ENCODE peak calls at places on chromosomes 11 and 22, in six cellular contexts. One of them, this sample, is unnamed.
A peak's percentile ranks its signal among the peaks of the same experiment; 100 is the strongest.

GRCh38 chr22:28925916-28926315 is 42.5 kb downstream of the ZNRF3 start:
- DNase-seq in neuronal stem cell: no peak
- DNase-seq in right lobe of liver: no peak
- DNase-seq in activated CD8-positive, alpha-beta T cell treated with anti-CD3 and anti-CD28 coated beads for 36 hours: no peak
- DNase-seq in fibroblast of the conjunctiva: no peak
- DNase-seq in T-helper 9 cell: no peak
- DNase-seq in this sample: no peak

GRCh38 chr22:36467946-36468345 is 13.5 kb downstream of the TXN2 start:
- DNase-seq in T-helper 9 cell: no peak
- DNase-seq in neuronal stem cell: no peak
- DNase-seq in fibroblast of the conjunctiva: peak; percentile 80
- DNase-seq in right lobe of liver: no peak
- DNase-seq in activated CD8-positive, alpha-beta T cell treated with anti-CD3 and anti-CD28 coated beads for 36 hours: peak; percentile 28
- DNase-seq in this sample: no peak

GRCh38 chr11:34624069-34624468 is 3.2 kb downstream of the EHF start:
- DNase-seq in activated CD8-positive, alpha-beta T cell treated with anti-CD3 and anti-CD28 coated beads for 36 hours: peak; percentile 31
- DNase-seq in right lobe of liver: no peak
- DNase-seq in T-helper 9 cell: peak; percentile 2
- DNase-seq in fibroblast of the conjunctiva: no peak
- DNase-seq in neuronal stem cell: no peak
- DNase-seq in this sample: no peak

GRCh38 chr22:49299821-49300231 is 527.8 kb downstream of the BRD1 start:
- DNase-seq in fibroblast of the conjunctiva: no peak
- DNase-seq in right lobe of liver: peak; percentile 33
- DNase-seq in T-helper 9 cell: no peak
- DNase-seq in neuronal stem cell: no peak
- DNase-seq in activated CD8-positive, alpha-beta T cell treated with anti-CD3 and anti-CD28 coated beads for 36 hours: no peak
- DNase-seq in this sample: peak; percentile 29

GRCh38 chr11:71165771-71166170 is 86.6 kb downstream of the SHANK2 start:
- DNase-seq in neuronal stem cell: no peak
- DNase-seq in activated CD8-positive, alpha-beta T cell treated with anti-CD3 and anti-CD28 coated beads for 36 hours: no peak
- DNase-seq in T-helper 9 cell: no peak
- DNase-seq in fibroblast of the conjunctiva: no peak
- DNase-seq in right lobe of liver: no peak
- DNase-seq in this sample: no peak

GRCh38 chr22:47332246-47332980 is 570.0 kb downstream of the TBC1D22A start:
- DNase-seq in T-helper 9 cell: no peak
- DNase-seq in right lobe of liver: no peak
- DNase-seq in fibroblast of the conjunctiva: no peak
- DNase-seq in neuronal stem cell: no peak
- DNase-seq in activated CD8-positive, alpha-beta T cell treated with anti-CD3 and anti-CD28 coated beads for 36 hours: no peak
- DNase-seq in this sample: no peak

GRCh38 chr11:11738370-11738769 is 103.4 kb upstream of the USP47 start:
- DNase-seq in fibroblast of the conjunctiva: no peak
- DNase-seq in activated CD8-positive, alpha-beta T cell treated with anti-CD3 and anti-CD28 coated beads for 36 hours: no peak
- DNase-seq in right lobe of liver: no peak
- DNase-seq in T-helper 9 cell: no peak
- DNase-seq in neuronal stem cell: no peak
- DNase-seq in this sample: no peak

GRCh38 chr11:84552791-84553190 is 1074.4 kb downstream of the DLG2 start:
- DNase-seq in fibroblast of the conjunctiva: no peak
- DNase-seq in T-helper 9 cell: no peak
- DNase-seq in neuronal stem cell: no peak
- DNase-seq in right lobe of liver: no peak
- DNase-seq in activated CD8-positive, alpha-beta T cell treated with anti-CD3 and anti-CD28 coated beads for 36 hours: no peak
- DNase-seq in this sample: no peak

GRCh38 chr22:34567367-34567766 is 498.6 kb upstream of the ISX start:
- DNase-seq in fibroblast of the conjunctiva: no peak
- DNase-seq in activated CD8-positive, alpha-beta T cell treated with anti-CD3 and anti-CD28 coated beads for 36 hours: no peak
- DNase-seq in neuronal stem cell: no peak
- DNase-seq in right lobe of liver: no peak
- DNase-seq in T-helper 9 cell: no peak
- DNase-seq in this sample: no peak

GRCh38 chr22:38111941-38112355 is 1.5 kb upstream of the BAIAP2L2 start:
- DNase-seq in fibroblast of the conjunctiva: no peak
- DNase-seq in activated CD8-positive, alpha-beta T cell treated with anti-CD3 and anti-CD28 coated beads for 36 hours: no peak
- DNase-seq in right lobe of liver: peak; percentile 48
- DNase-seq in neuronal stem cell: no peak
- DNase-seq in T-helper 9 cell: no peak
- DNase-seq in this sample: no peak

GRCh38 chr11:116379185-116379828 is 393.5 kb downstream of the BUD13 start:
- DNase-seq in activated CD8-positive, alpha-beta T cell treated with anti-CD3 and anti-CD28 coated beads for 36 hours: peak; percentile 25
- DNase-seq in fibroblast of the conjunctiva: no peak
- DNase-seq in right lobe of liver: no peak
- DNase-seq in T-helper 9 cell: no peak
- DNase-seq in neuronal stem cell: peak; percentile 66
- DNase-seq in this sample: peak; percentile 81

GRCh38 chr22:48239461-48240164 is 1477.2 kb downstream of the TBC1D22A start:
- DNase-seq in right lobe of liver: no peak
- DNase-seq in T-helper 9 cell: no peak
- DNase-seq in neuronal stem cell: peak; percentile 73
- DNase-seq in activated CD8-positive, alpha-beta T cell treated with anti-CD3 and anti-CD28 coated beads for 36 hours: no peak
- DNase-seq in fibroblast of the conjunctiva: no peak
- DNase-seq in this sample: no peak

GRCh38 chr11:47208628-47209027 is 6.1 kb upstream of the DDB2 start:
- DNase-seq in neuronal stem cell: no peak
- DNase-seq in T-helper 9 cell: no peak
- DNase-seq in fibroblast of the conjunctiva: no peak
- DNase-seq in activated CD8-positive, alpha-beta T cell treated with anti-CD3 and anti-CD28 coated beads for 36 hours: no peak
- DNase-seq in right lobe of liver: no peak
- DNase-seq in this sample: no peak

GRCh38 chr22:47367993-47368945 is 605.8 kb downstream of the TBC1D22A start:
- DNase-seq in activated CD8-positive, alpha-beta T cell treated with anti-CD3 and anti-CD28 coated beads for 36 hours: no peak
- DNase-seq in neuronal stem cell: no peak
- DNase-seq in fibroblast of the conjunctiva: no peak
- DNase-seq in T-helper 9 cell: no peak
- DNase-seq in right lobe of liver: peak; percentile 32
- DNase-seq in this sample: no peak